ENCODE peak calls at places on chromosomes 6 and 20, in eight cellular contexts. S is H1, F is breast epithelium, Z is tibial nerve, Q is psoas muscle, O is fibroblast of lung, X is stomach, M is body of pancreas. I is an unnamed sample.
A peak's percentile ranks its signal among the peaks of the same experiment; 100 is the strongest.

GRCh38 chr6:107803957-107804356 is 20.2 kb downstream of the SCML4 start:
- DNase-seq in S (no peak), F (no peak), Z (no peak), Q (no peak), O (no peak), X (no peak), M (no peak), I (no peak)

GRCh38 chr20:62080249-62080993 is 14.7 kb upstream of the TAF4 start:
- DNase-seq in S (no peak), F (no peak), Z (no peak), Q (no peak), O (no peak), X (no peak), M (no peak), I (no peak)

GRCh38 chr6:138498575-138499302 is 555 bp downstream of the NHSL1 start:
- DNase-seq in S (no peak), F (no peak), Z (no peak), Q (no peak), O (peak; percentile 41), X (no peak), M (no peak), I (no peak)

GRCh38 chr6:44464527-44465310 is 77.2 kb downstream of the CDC5L start:
- DNase-seq in S (no peak), F (no peak), Z (peak; percentile 67), Q (peak; percentile 50), O (peak; percentile 72), X (no peak), M (peak; percentile 22), I (no peak)

GRCh38 chr6:156731436-156731835 is 45.7 kb upstream of the ARID1B start:
- DNase-seq in S (no peak), F (no peak), Z (no peak), Q (no peak), O (peak; percentile 16), X (no peak), M (no peak), I (no peak)

GRCh38 chr20:45826381-45827019 is 612 bp downstream of the TNNC2 start:
- DNase-seq in S (no peak), F (no peak), Z (no peak), Q (peak; percentile 58), O (no peak), X (no peak), M (no peak), I (no peak)

GRCh38 chr20:63159826-63160640 is 55.9 kb downstream of the YTHDF1 start:
- DNase-seq in S (no peak), F (no peak), Z (no peak), Q (peak; percentile 6), O (no peak), X (no peak), M (no peak), I (no peak)

GRCh38 chr20:53826597-53827291 is 233.1 kb upstream of the ZNF217 start:
- DNase-seq in S (no peak), F (no peak), Z (no peak), Q (no peak), O (no peak), X (no peak), M (peak; percentile 30), I (no peak)

GRCh38 chr20:53748176-53748575 is 154.5 kb upstream of the ZNF217 start:
- DNase-seq in S (no peak), F (no peak), Z (no peak), Q (no peak), O (no peak), X (no peak), M (no peak), I (no peak)

GRCh38 chr20:41098703-41099250 is 38.6 kb upstream of the PLCG1 start:
- DNase-seq in S (no peak), F (no peak), Z (no peak), Q (no peak), O (no peak), X (no peak), M (no peak), I (peak; percentile 55)

GRCh38 chr20:41091926-41092325 is 45.4 kb upstream of the PLCG1 start:
- DNase-seq in S (no peak), F (no peak), Z (no peak), Q (no peak), O (no peak), X (no peak), M (no peak), I (no peak)

GRCh38 chr20:41089555-41089954 is 47.8 kb upstream of the PLCG1 start:
- DNase-seq in S (no peak), F (no peak), Z (no peak), Q (no peak), O (no peak), X (no peak), M (no peak), I (no peak)

GRCh38 chr20:41095110-41095969 is 42.0 kb upstream of the PLCG1 start:
- DNase-seq in S (no peak), F (no peak), Z (peak; percentile 57), Q (peak; percentile 52), O (peak; percentile 41), X (peak; percentile 62), M (peak; percentile 58), I (no peak)

DNA sequence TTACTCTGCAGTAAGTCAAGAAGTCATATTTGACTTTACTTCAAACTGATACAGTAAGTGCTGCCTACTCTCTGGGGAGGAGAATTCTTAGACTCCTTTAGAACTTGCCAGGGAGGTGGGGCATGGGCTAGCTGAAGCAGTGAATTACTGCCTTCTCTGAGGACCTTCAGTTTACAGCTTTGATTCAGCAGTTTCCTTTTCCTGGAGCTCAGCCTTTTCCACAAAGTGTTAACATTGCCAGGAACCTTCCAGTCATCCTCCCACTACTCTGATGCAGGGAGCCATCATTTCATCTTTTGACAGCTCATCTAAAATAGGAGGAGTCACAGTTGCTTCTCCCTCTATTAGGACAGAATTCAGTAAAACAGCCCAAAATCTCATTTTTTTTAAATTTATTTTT is 42.7 kb upstream of the PLCG1 start:
- DNase-seq in S (no peak), F (no peak), Z (no peak), Q (no peak), O (peak; percentile 39), X (no peak), M (no peak), I (no peak)
- H3K27ac ChIP-seq in S (no peak overlapping the region), F (no peak overlapping the region), Z (no peak overlapping the region), Q (no peak overlapping the region), O (peak overlapping the region; percentile 31), X (no peak overlapping the region), M (no peak overlapping the region), I (no peak overlapping the region)

GRCh38 chr6:87832025-87832825 is 130.2 kb upstream of the AKIRIN2 start:
- DNase-seq in S (no peak), F (no peak), Z (no peak), Q (no peak), O (peak; percentile 32), X (no peak), M (no peak), I (no peak)
- H3K4me3 ChIP-seq in S (no peak overlapping the region), F (peak overlapping the region; percentile 50), Z (peak overlapping the region; percentile 39), Q (peak overlapping the region; percentile 45), O (peak overlapping the region; percentile 24), X (peak overlapping the region; percentile 41), M (no peak overlapping the region), I (peak overlapping the region; percentile 48)

GRCh38 chr20:56094228-56094627 is 88.9 kb upstream of the CBLN4 start:
- DNase-seq in S (no peak), F (no peak), Z (no peak), Q (no peak), O (no peak), X (no peak), M (no peak), I (no peak)

GRCh38 chr20:56088381-56088780 is 83.1 kb upstream of the CBLN4 start:
- DNase-seq in S (no peak), F (no peak), Z (no peak), Q (no peak), O (no peak), X (no peak), M (no peak), I (no peak)

DNA sequence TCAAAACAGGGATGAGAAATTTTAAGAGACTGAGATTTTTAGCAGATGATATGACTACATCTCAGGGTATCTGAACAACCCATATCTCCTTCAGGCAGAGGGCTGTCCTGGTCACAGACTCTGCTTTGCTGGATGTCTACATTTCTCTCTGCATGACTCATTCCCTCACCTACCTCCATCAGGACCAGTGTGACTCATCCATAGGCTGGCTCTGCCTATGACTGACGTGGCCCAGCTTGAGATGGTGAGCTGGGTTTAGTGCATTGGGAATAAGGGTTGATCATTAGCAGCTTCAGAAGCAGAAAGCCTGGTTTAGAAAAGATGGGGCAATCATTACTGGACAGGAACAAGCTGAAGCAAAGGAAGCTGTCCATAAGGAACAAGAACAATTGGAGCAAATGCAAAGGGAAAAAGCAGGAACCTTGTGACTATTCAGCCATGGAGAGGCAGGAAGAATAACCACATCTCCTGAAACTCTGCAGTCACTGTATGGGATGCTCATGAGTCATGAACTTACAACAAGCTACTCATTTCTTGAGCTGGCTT is 86.4 kb upstream of the CBLN4 start:
- DNase-seq in S (no peak), F (no peak), Z (no peak), Q (no peak), O (no peak), X (no peak), M (no peak), I (no peak)
- TF ChIP-seq CTCF in S (no peak), F (no peak), Z (no peak), Q (no peak), O (no peak), X (no peak), M (no peak), I (no peak)

DNA sequence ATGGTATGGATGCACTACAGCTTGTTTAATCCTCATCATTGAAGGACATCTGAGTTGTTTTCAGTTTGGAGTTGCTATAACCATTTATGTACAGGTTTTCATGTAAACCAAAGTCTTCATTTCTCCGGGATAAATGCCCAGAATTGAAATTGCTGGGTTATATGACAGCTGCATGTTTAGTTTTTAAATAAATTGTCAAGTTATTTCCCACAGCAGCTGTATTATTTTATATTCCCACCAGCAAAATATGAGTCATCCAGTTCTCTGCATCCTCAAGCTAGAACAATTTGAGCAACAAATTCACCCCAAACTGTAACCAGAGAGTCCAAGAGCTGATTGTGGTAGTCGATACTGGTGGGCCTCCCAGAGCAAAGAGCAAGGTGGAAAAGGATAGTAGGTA is 161.0 kb upstream of the PRND start:
- DNase-seq in S (no peak), F (no peak), Z (no peak), Q (no peak), O (peak; percentile 30), X (no peak), M (no peak), I (peak; percentile 59)
- H3K27ac ChIP-seq in S (no peak overlapping the region), F (no peak overlapping the region), Z (no peak overlapping the region), Q (no peak overlapping the region), O (no peak overlapping the region), X (no peak overlapping the region), M (no peak overlapping the region), I (no peak overlapping the region)

GRCh38 chr20:33558348-33559144 is 68.7 kb downstream of the CBFA2T2 start:
- DNase-seq in S (no peak), F (no peak), Z (no peak), Q (no peak), O (no peak), X (no peak), M (no peak), I (no peak)
- H3K4me3 ChIP-seq in S (no peak overlapping the region), F (no peak overlapping the region), Z (no peak overlapping the region), Q (no peak overlapping the region), O (no peak overlapping the region), X (no peak overlapping the region), M (no peak overlapping the region), I (no peak overlapping the region)

GRCh38 chr6:106556368-106556960 is 72.8 kb downstream of the RTN4IP1 start:
- DNase-seq in S (no peak), F (no peak), Z (no peak), Q (no peak), O (peak; percentile 33), X (no peak), M (no peak), I (no peak)
- TF ChIP-seq CTCF in S (no peak), F (no peak), Z (peak; percentile 16), Q (peak; percentile 15), O (peak; percentile 34), X (no peak), M (peak; percentile 49), I (peak; percentile 52)

GRCh38 chr6:69294862-69295261 is 501.9 kb downstream of the LMBRD1 start:
- DNase-seq in S (no peak), F (no peak), Z (no peak), Q (no peak), O (no peak), X (no peak), M (no peak), I (no peak)
- H3K27ac ChIP-seq in S (no peak overlapping the region), F (no peak overlapping the region), Z (no peak overlapping the region), Q (no peak overlapping the region), O (no peak overlapping the region), X (no peak overlapping the region), M (no peak overlapping the region), I (no peak overlapping the region)